ENCODE peak calls at places on chromosomes 13 and 19, in nine cellular contexts. One of them, this sample, is unnamed.

GRCh38 chr19:30214651-30215051 is 157.5 kb upstream of the ZNF536 start:
- DNase-seq in AG09309: no peak
- DNase-seq in CD8-positive, alpha-beta T cell: no peak
- DNase-seq in Panc1: no peak
- DNase-seq in Calu3: no peak
- DNase-seq in coronary artery: no peak
- DNase-seq in AG09319: no peak
- DNase-seq in HFF-Myc: no peak
- DNase-seq in mucosa of descending colon: no peak
- DNase-seq in this sample: no peak

GRCh38 chr13:77697208-77698103 is at the start of gene SLAIN1:
- DNase-seq in mucosa of descending colon: peak; percentile 80
- DNase-seq in CD8-positive, alpha-beta T cell: peak; percentile 79
- DNase-seq in AG09309: no peak
- DNase-seq in coronary artery: peak; percentile 87
- DNase-seq in Panc1: no peak
- DNase-seq in AG09319: no peak
- DNase-seq in HFF-Myc: no peak
- DNase-seq in Calu3: peak; percentile 65
- DNase-seq in this sample: peak; percentile 92

GRCh38 chr13:20351279-20352022 is 119.3 kb upstream of the GJB6 start:
- DNase-seq in coronary artery: no peak
- DNase-seq in HFF-Myc: no peak
- DNase-seq in mucosa of descending colon: no peak
- DNase-seq in AG09309: peak; percentile 72
- DNase-seq in CD8-positive, alpha-beta T cell: no peak
- DNase-seq in Calu3: no peak
- DNase-seq in Panc1: no peak
- DNase-seq in AG09319: no peak
- DNase-seq in this sample: no peak

GRCh38 chr13:32537580-32538233 is 888 bp downstream of the N4BP2L2 start:
- DNase-seq in CD8-positive, alpha-beta T cell: peak; percentile 26
- DNase-seq in Calu3: peak; percentile 15
- DNase-seq in HFF-Myc: no peak
- DNase-seq in AG09319: no peak
- DNase-seq in mucosa of descending colon: peak; percentile 61
- DNase-seq in AG09309: no peak
- DNase-seq in Panc1: no peak
- DNase-seq in coronary artery: peak; percentile 74
- DNase-seq in this sample: peak; percentile 49

GRCh38 chr13:113555141-113555540 is 29.4 kb upstream of the TFDP1 start:
- DNase-seq in CD8-positive, alpha-beta T cell: no peak
- DNase-seq in mucosa of descending colon: no peak
- DNase-seq in AG09319: no peak
- DNase-seq in coronary artery: peak; percentile 40
- DNase-seq in Panc1: no peak
- DNase-seq in Calu3: no peak
- DNase-seq in HFF-Myc: no peak
- DNase-seq in AG09309: no peak
- DNase-seq in this sample: no peak

GRCh38 chr19:38047048-38047435 is 140.0 kb downstream of the SIPA1L3 start:
- DNase-seq in Calu3: no peak
- DNase-seq in CD8-positive, alpha-beta T cell: no peak
- DNase-seq in AG09309: no peak
- DNase-seq in AG09319: no peak
- DNase-seq in coronary artery: no peak
- DNase-seq in mucosa of descending colon: no peak
- DNase-seq in HFF-Myc: no peak
- DNase-seq in Panc1: no peak
- DNase-seq in this sample: no peak

GRCh38 chr19:3054972-3055740 is 7.1 kb downstream of the TLE5 start:
- DNase-seq in mucosa of descending colon: no peak
- DNase-seq in coronary artery: no peak
- DNase-seq in CD8-positive, alpha-beta T cell: no peak
- DNase-seq in AG09319: no peak
- DNase-seq in AG09309: no peak
- DNase-seq in HFF-Myc: no peak
- DNase-seq in Panc1: no peak
- DNase-seq in Calu3: peak; percentile 54
- DNase-seq in this sample: no peak

GRCh38 chr13:30696278-30697176 is 38.8 kb upstream of the ALOX5AP start:
- DNase-seq in mucosa of descending colon: no peak
- DNase-seq in Calu3: no peak
- DNase-seq in AG09309: no peak
- DNase-seq in HFF-Myc: no peak
- DNase-seq in AG09319: no peak
- DNase-seq in coronary artery: peak; percentile 72
- DNase-seq in CD8-positive, alpha-beta T cell: no peak
- DNase-seq in Panc1: no peak
- DNase-seq in this sample: no peak

GRCh38 chr19:29524912-29525870 is 603 bp upstream of the VSTM2B start:
- DNase-seq in HFF-Myc: no peak
- DNase-seq in AG09319: no peak
- DNase-seq in mucosa of descending colon: peak; percentile 17
- DNase-seq in Panc1: no peak
- DNase-seq in coronary artery: no peak
- DNase-seq in AG09309: no peak
- DNase-seq in CD8-positive, alpha-beta T cell: no peak
- DNase-seq in Calu3: no peak
- DNase-seq in this sample: peak; percentile 61

GRCh38 chr13:50697746-50698526 is 145.6 kb downstream of the DLEU7 start:
- DNase-seq in CD8-positive, alpha-beta T cell: no peak
- DNase-seq in Calu3: no peak
- DNase-seq in AG09319: no peak
- DNase-seq in mucosa of descending colon: no peak
- DNase-seq in AG09309: no peak
- DNase-seq in coronary artery: no peak
- DNase-seq in Panc1: no peak
- DNase-seq in HFF-Myc: no peak
- DNase-seq in this sample: no peak

GRCh38 chr13:76732367-76732766 is 153.8 kb downstream of the KCTD12 start:
- DNase-seq in Calu3: no peak
- DNase-seq in Panc1: no peak
- DNase-seq in AG09319: no peak
- DNase-seq in AG09309: no peak
- DNase-seq in mucosa of descending colon: no peak
- DNase-seq in HFF-Myc: no peak
- DNase-seq in coronary artery: no peak
- DNase-seq in CD8-positive, alpha-beta T cell: no peak
- DNase-seq in this sample: no peak

DNA sequence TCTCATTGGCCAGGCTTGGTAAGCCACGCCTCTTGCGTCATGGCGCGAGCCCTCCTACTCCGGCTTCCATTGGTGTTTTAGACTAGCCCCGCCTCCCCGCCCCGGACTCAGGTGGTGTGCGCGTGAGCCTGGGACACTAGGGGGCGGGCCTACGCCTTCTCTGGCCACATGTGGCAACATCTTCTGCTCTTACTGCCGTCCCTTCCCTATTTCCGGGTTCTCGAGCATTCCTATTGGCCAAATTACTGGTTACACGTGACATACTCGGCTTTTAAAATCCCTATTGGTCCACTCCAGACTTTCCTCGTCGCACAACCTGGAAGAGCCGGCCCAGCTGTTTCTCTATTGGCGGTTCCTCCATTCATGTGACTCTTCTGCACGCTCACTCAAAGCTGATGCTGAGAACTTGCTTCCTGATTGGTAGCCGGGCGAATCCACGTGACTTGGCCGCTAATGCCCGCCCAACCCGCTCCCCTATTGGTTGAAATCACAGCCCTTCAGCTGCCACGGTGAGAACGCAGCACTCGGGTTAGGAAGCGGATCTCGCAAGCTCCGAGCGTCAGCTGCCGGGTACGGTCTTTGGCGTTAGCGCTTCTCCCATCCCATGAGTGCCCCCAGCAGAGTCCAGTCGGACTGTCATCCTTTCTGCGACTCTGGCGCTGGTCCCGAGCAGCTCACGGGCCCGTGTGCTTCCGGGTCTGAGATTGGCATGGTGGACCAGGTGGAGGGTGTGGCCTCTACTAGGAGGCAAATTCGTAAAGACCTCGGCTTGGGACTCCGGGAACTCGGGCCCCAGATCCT is at the start of gene BLOC1S3:
- DNase-seq in mucosa of descending colon: peak; percentile 100
- DNase-seq in HFF-Myc: peak; percentile 100
- DNase-seq in CD8-positive, alpha-beta T cell: peak; percentile 99
- DNase-seq in coronary artery: peak; percentile 100
- DNase-seq in AG09309: peak; percentile 100
- DNase-seq in Panc1: peak; percentile 99
- DNase-seq in AG09319: peak; percentile 100
- DNase-seq in Calu3: peak; percentile 100
- DNase-seq in this sample: peak; percentile 100
- TF ChIP-seq CTCF in mucosa of descending colon: peak; percentile 58
- TF ChIP-seq CTCF in HFF-Myc: peak; percentile 46
- TF ChIP-seq CTCF in CD8-positive, alpha-beta T cell: no peak
- TF ChIP-seq CTCF in coronary artery: no peak
- TF ChIP-seq CTCF in AG09309: peak; percentile 38
- TF ChIP-seq CTCF in Panc1: no peak
- TF ChIP-seq CTCF in AG09319: peak; percentile 33
- TF ChIP-seq CTCF in Calu3: peak; percentile 39
- TF ChIP-seq CTCF in this sample: peak; percentile 52

GRCh38 chr19:58021541-58022282 is 12.1 kb upstream of the ZSCAN1 start:
- DNase-seq in AG09309: peak; percentile 31
- DNase-seq in AG09319: no peak
- DNase-seq in CD8-positive, alpha-beta T cell: peak; percentile 12
- DNase-seq in Panc1: no peak
- DNase-seq in HFF-Myc: no peak
- DNase-seq in coronary artery: no peak
- DNase-seq in Calu3: no peak
- DNase-seq in mucosa of descending colon: no peak
- DNase-seq in this sample: peak; percentile 38
- TF ChIP-seq CTCF in AG09309: peak; percentile 54
- TF ChIP-seq CTCF in AG09319: peak; percentile 32
- TF ChIP-seq CTCF in CD8-positive, alpha-beta T cell: peak; percentile 47
- TF ChIP-seq CTCF in Panc1: no peak
- TF ChIP-seq CTCF in HFF-Myc: peak; percentile 30
- TF ChIP-seq CTCF in coronary artery: peak; percentile 50
- TF ChIP-seq CTCF in Calu3: no peak
- TF ChIP-seq CTCF in mucosa of descending colon: no peak
- TF ChIP-seq CTCF in this sample: peak; percentile 56

GRCh38 chr13:99174533-99175100 is 26.0 kb upstream of the UBAC2 start:
- DNase-seq in HFF-Myc: no peak
- DNase-seq in mucosa of descending colon: no peak
- DNase-seq in Panc1: no peak
- DNase-seq in CD8-positive, alpha-beta T cell: no peak
- DNase-seq in AG09309: no peak
- DNase-seq in Calu3: no peak
- DNase-seq in AG09319: no peak
- DNase-seq in coronary artery: no peak
- DNase-seq in this sample: no peak

GRCh38 chr13:99176309-99177276 is 24.1 kb upstream of the UBAC2 start:
- DNase-seq in coronary artery: no peak
- DNase-seq in Calu3: peak; percentile 66
- DNase-seq in CD8-positive, alpha-beta T cell: peak; percentile 71
- DNase-seq in mucosa of descending colon: peak; percentile 78
- DNase-seq in HFF-Myc: no peak
- DNase-seq in Panc1: peak; percentile 46
- DNase-seq in AG09309: no peak
- DNase-seq in AG09319: no peak
- DNase-seq in this sample: peak; percentile 75

GRCh38 chr13:99179460-99179859 is 21.2 kb upstream of the UBAC2 start:
- DNase-seq in AG09309: no peak
- DNase-seq in Panc1: no peak
- DNase-seq in mucosa of descending colon: no peak
- DNase-seq in AG09319: no peak
- DNase-seq in CD8-positive, alpha-beta T cell: no peak
- DNase-seq in coronary artery: no peak
- DNase-seq in HFF-Myc: no peak
- DNase-seq in Calu3: no peak
- DNase-seq in this sample: no peak

GRCh38 chr13:99182439-99182838 is 18.2 kb upstream of the UBAC2 start:
- DNase-seq in AG09309: no peak
- DNase-seq in HFF-Myc: no peak
- DNase-seq in coronary artery: no peak
- DNase-seq in Calu3: no peak
- DNase-seq in CD8-positive, alpha-beta T cell: no peak
- DNase-seq in Panc1: no peak
- DNase-seq in mucosa of descending colon: no peak
- DNase-seq in AG09319: no peak
- DNase-seq in this sample: no peak

DNA sequence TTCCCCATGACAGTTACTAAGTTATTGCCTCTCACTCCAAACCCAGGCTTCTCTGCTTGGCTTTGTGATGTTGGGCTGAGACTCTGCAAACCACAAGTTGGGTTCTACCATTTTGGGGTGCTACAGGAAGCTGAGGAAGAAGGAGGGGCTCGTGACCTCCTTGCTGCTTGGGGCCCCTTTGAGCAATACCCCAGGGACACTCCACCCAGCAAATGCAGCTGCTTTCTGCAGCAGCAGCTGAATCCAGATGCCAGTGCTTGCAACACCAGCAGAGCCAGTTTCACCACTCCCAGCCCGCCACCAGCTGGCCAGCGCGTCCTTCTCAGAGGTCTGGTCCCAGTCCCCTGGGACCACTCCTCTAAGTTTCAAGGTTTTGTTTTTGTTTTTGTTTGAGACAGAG is 22.0 kb upstream of the UBAC2 start:
- DNase-seq in Panc1: no peak
- DNase-seq in AG09319: no peak
- DNase-seq in mucosa of descending colon: no peak
- DNase-seq in HFF-Myc: no peak
- DNase-seq in coronary artery: no peak
- DNase-seq in AG09309: no peak
- DNase-seq in CD8-positive, alpha-beta T cell: no peak
- DNase-seq in Calu3: no peak
- DNase-seq in this sample: no peak
- TF ChIP-seq CTCF in Panc1: no peak
- TF ChIP-seq CTCF in AG09319: no peak
- TF ChIP-seq CTCF in mucosa of descending colon: no peak
- TF ChIP-seq CTCF in HFF-Myc: no peak
- TF ChIP-seq CTCF in coronary artery: no peak
- TF ChIP-seq CTCF in AG09309: no peak
- TF ChIP-seq CTCF in CD8-positive, alpha-beta T cell: no peak
- TF ChIP-seq CTCF in Calu3: no peak
- TF ChIP-seq CTCF in this sample: no peak

GRCh38 chr13:52646967-52647366 is 4.7 kb downstream of the HNRNPA1L2 start:
- DNase-seq in AG09319: no peak
- DNase-seq in mucosa of descending colon: no peak
- DNase-seq in Panc1: no peak
- DNase-seq in HFF-Myc: no peak
- DNase-seq in Calu3: no peak
- DNase-seq in AG09309: no peak
- DNase-seq in coronary artery: no peak
- DNase-seq in CD8-positive, alpha-beta T cell: no peak
- DNase-seq in this sample: no peak

GRCh38 chr13:52651880-52652169 is 811 bp upstream of the SUGT1 start:
- DNase-seq in mucosa of descending colon: no peak
- DNase-seq in Panc1: no peak
- DNase-seq in Calu3: no peak
- DNase-seq in coronary artery: no peak
- DNase-seq in CD8-positive, alpha-beta T cell: no peak
- DNase-seq in AG09309: no peak
- DNase-seq in HFF-Myc: no peak
- DNase-seq in AG09319: no peak
- DNase-seq in this sample: no peak

GRCh38 chr13:52650731-52651130 is 1.9 kb upstream of the SUGT1 start:
- DNase-seq in mucosa of descending colon: no peak
- DNase-seq in CD8-positive, alpha-beta T cell: no peak
- DNase-seq in AG09319: no peak
- DNase-seq in coronary artery: no peak
- DNase-seq in Calu3: no peak
- DNase-seq in HFF-Myc: no peak
- DNase-seq in Panc1: no peak
- DNase-seq in AG09309: no peak
- DNase-seq in this sample: no peak

GRCh38 chr13:52652170-52652979 is at the start of gene SUGT1:
- DNase-seq in Panc1: peak; percentile 70
- DNase-seq in CD8-positive, alpha-beta T cell: peak; percentile 95
- DNase-seq in AG09319: peak; percentile 96
- DNase-seq in Calu3: peak; percentile 98
- DNase-seq in coronary artery: peak; percentile 98
- DNase-seq in AG09309: peak; percentile 92
- DNase-seq in HFF-Myc: peak; percentile 94
- DNase-seq in mucosa of descending colon: peak; percentile 98
- DNase-seq in this sample: peak; percentile 98

GRCh38 chr13:52652980-52653303 is 306 bp downstream of the SUGT1 start:
- DNase-seq in mucosa of descending colon: no peak
- DNase-seq in Panc1: no peak
- DNase-seq in AG09319: no peak
- DNase-seq in Calu3: no peak
- DNase-seq in HFF-Myc: no peak
- DNase-seq in AG09309: no peak
- DNase-seq in CD8-positive, alpha-beta T cell: no peak
- DNase-seq in coronary artery: no peak
- DNase-seq in this sample: no peak
- TF ChIP-seq CTCF in mucosa of descending colon: peak; percentile 0
- TF ChIP-seq CTCF in Panc1: peak; percentile 44
- TF ChIP-seq CTCF in AG09319: no peak
- TF ChIP-seq CTCF in Calu3: peak; percentile 66
- TF ChIP-seq CTCF in HFF-Myc: no peak
- TF ChIP-seq CTCF in AG09309: no peak
- TF ChIP-seq CTCF in CD8-positive, alpha-beta T cell: peak; percentile 29
- TF ChIP-seq CTCF in coronary artery: peak; percentile 13
- TF ChIP-seq CTCF in this sample: peak; percentile 68

This sample was measured in glutamatergic neuron.